ENCODE peak calls at places on chromosomes 2 and 18, in eight cellular contexts. A is IMR-90, Q is heart left ventricle, F is A549, Y is gastrocnemius medialis, L is transverse colon, N is H54, G is adrenal gland. H is an unnamed sample.

GRCh38 chr2:210302326-210302725 is 12.6 kb downstream of the MYL1 start:
- DNase-seq in A (no peak), Q (no peak), F (no peak), Y (no peak), L (no peak), N (no peak), G (no peak), H (no peak)

GRCh38 chr2:220708366-220708765 is 863.7 kb downstream of the EPHA4 start:
- DNase-seq in A (peak; percentile 57), Q (no peak), F (no peak), Y (no peak), L (no peak), N (no peak), G (no peak), H (no peak)

GRCh38 chr2:76169289-76169688 is 458.6 kb upstream of the GCFC2 start:
- DNase-seq in A (no peak), Q (no peak), F (no peak), Y (no peak), L (no peak), N (no peak), G (no peak), H (no peak)

GRCh38 chr18:37299471-37300304 is 265.9 kb downstream of the CELF4 start:
- DNase-seq in A (peak; percentile 93), Q (peak; percentile 88), F (peak; percentile 92), Y (peak; percentile 31), L (peak; percentile 79), N (peak; percentile 47), G (peak; percentile 91), H (peak; percentile 28)

GRCh38 chr2:141968377-141968920 is 162.4 kb downstream of the LRP1B start:
- DNase-seq in A (no peak), Q (no peak), F (no peak), Y (no peak), L (no peak), N (no peak), G (no peak), H (no peak)

GRCh38 chr2:208609166-208609804 is 202.7 kb downstream of the PTH2R start:
- DNase-seq in A (no peak), Q (no peak), F (no peak), Y (no peak), L (no peak), N (no peak), G (no peak), H (no peak)

GRCh38 chr2:234802845-234803171 is 149.0 kb upstream of the SH3BP4 start:
- DNase-seq in A (no peak), Q (no peak), F (no peak), Y (no peak), L (no peak), N (no peak), G (no peak), H (no peak)

GRCh38 chr2:100293341-100294161 is 28.8 kb downstream of the LONRF2 start:
- DNase-seq in A (peak; percentile 31), Q (no peak), F (peak; percentile 45), Y (no peak), L (no peak), N (no peak), G (no peak), H (peak; percentile 29)

GRCh38 chr2:68917034-68917718 is 35.5 kb downstream of the GKN2 start:
- DNase-seq in A (no peak), Q (no peak), F (no peak), Y (no peak), L (no peak), N (no peak), G (no peak), H (no peak)

GRCh38 chr18:75525331-75525730 is 97.8 kb upstream of the SMIM21 start:
- DNase-seq in A (no peak), Q (no peak), F (no peak), Y (no peak), L (no peak), N (no peak), G (no peak), H (no peak)

GRCh38 chr2:240921319-240922233 is 15.4 kb downstream of the CROCC2 start:
- DNase-seq in A (peak; percentile 96), Q (peak; percentile 67), F (peak; percentile 58), Y (peak; percentile 57), L (peak; percentile 24), N (peak; percentile 98), G (peak; percentile 26), H (no peak)

GRCh38 chr2:73243884-73244570 is 9.9 kb downstream of the CCT7 start:
- DNase-seq in A (peak; percentile 63), Q (peak; percentile 46), F (no peak), Y (no peak), L (no peak), N (no peak), G (peak; percentile 79), H (peak; percentile 71)

GRCh38 chr2:174787485-174788205 is 23.4 kb upstream of the CHRNA1 start:
- DNase-seq in A (peak; percentile 100), Q (no peak), F (peak; percentile 41), Y (no peak), L (no peak), N (peak; percentile 46), G (no peak), H (peak; percentile 27)

GRCh38 chr2:174786066-174786725 is 21.9 kb upstream of the CHRNA1 start:
- DNase-seq in A (peak; percentile 51), Q (no peak), F (no peak), Y (no peak), L (no peak), N (no peak), G (no peak), H (no peak)

GRCh38 chr2:174785481-174785880 is 21.2 kb upstream of the CHRNA1 start:
- DNase-seq in A (peak; percentile 47), Q (no peak), F (no peak), Y (no peak), L (no peak), N (no peak), G (no peak), H (no peak)

GRCh38 chr2:174789001-174789400 is 24.7 kb upstream of the CHRNA1 start:
- DNase-seq in A (no peak), Q (no peak), F (no peak), Y (no peak), L (no peak), N (no peak), G (no peak), H (no peak)

DNA sequence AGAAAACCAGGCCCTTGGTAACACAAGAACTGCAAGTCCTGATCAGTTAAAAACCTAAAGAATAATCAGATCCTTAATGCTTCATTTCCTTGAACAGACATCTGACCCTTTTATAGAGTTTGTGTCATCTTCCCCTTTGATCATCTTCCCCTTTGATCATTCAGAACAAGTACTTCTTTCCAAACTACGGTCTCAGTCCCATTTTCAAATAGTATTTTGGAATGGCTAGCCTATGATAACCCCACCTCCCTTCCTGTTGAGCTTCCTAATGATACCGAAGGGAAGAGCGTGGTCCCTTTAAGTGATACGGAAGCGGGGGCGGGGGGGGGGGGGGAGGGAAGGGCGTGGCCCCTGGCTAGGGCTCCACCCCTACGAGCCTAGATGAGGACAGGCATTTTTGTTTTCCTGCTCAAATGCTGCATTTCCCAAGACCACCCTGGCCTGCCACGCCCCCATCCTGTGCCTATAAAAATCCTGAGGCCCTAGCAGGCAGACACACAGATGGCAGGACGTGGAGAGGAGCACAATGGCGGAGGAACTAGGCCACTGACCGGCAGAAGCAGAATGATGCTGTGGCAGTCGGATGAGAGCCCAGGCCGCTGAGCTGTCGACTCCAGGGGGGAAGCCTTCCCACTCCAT is 24.1 kb upstream of the CHRNA1 start:
- DNase-seq in A (peak; percentile 51), Q (no peak), F (peak; percentile 40), Y (no peak), L (no peak), N (no peak), G (no peak), H (peak; percentile 25)
- TF ChIP-seq POLR2A in A (no peak), Q (no peak), F (no peak), Y (no peak), L (no peak), N (peak; percentile 72), G (no peak), H (no peak)

DNA sequence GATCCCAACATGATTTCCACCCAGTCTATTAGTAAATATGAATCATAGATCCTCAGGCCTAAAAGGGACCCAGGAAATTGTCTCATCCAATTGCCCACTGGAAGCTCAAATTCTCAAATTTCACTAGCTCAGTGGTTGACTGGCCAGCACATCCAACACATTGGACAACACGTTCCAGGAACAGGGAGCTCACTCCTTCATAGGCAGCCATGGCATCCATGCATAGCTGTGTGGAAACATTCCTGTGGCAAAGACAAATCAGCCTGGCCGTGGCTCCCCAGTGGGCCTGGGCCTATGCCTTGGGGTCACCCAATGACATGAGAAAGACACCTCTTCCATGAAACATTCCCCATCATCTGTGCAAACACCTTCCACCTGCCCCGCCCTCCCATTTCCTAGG is 261.1 kb downstream of the ANAPC1 start:
- DNase-seq in A (no peak), Q (no peak), F (no peak), Y (peak; percentile 35), L (no peak), N (no peak), G (no peak), H (no peak)
- TF ChIP-seq POLR2A in A (no peak), Q (no peak), F (no peak), Y (no peak), L (no peak), N (no peak), G (no peak), H (no peak)

GRCh38 chr2:118223487-118224136 is 135.3 kb downstream of the INSIG2 start:
- DNase-seq in A (no peak), Q (no peak), F (no peak), Y (no peak), L (no peak), N (no peak), G (no peak), H (no peak)

GRCh38 chr2:118224144-118224887 is 136.0 kb downstream of the INSIG2 start:
- DNase-seq in A (no peak), Q (no peak), F (no peak), Y (peak; percentile 24), L (peak; percentile 27), N (no peak), G (no peak), H (no peak)

GRCh38 chr2:118222643-118223486 is 134.6 kb downstream of the INSIG2 start:
- DNase-seq in A (no peak), Q (no peak), F (no peak), Y (no peak), L (no peak), N (no peak), G (no peak), H (no peak)

GRCh38 chr2:118221952-118222594 is 133.8 kb downstream of the INSIG2 start:
- DNase-seq in A (peak; percentile 76), Q (no peak), F (peak; percentile 63), Y (peak; percentile 25), L (no peak), N (peak; percentile 56), G (peak; percentile 31), H (peak; percentile 55)

DNA sequence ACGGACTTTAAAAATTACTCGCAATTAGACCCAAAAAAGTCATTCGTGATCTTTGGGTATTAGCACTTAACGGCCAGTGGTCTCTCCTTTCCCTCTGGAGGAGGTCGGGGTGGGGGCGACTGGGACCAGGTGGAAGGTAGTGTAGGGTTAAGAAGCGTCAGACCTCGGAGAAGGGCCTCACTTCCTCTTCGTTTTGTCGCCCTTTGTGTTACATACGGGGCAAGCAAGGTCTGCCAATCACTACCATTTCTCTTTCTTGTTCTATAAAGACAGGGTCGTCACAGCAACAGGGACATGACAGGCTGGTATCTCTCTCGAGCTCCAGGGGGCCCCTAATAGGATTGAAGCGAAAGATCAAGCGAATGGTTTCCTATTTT is 136.6 kb downstream of the INSIG2 start:
- DNase-seq in A (no peak), Q (no peak), F (no peak), Y (peak; percentile 20), L (no peak), N (no peak), G (no peak), H (no peak)
- TF ChIP-seq POLR2A in A (no peak), Q (no peak), F (no peak), Y (no peak), L (no peak), N (no peak), G (no peak), H (no peak)

GRCh38 chr2:17538844-17539554 is 1.5 kb upstream of the VSNL1 start:
- DNase-seq in A (peak; percentile 41), Q (peak; percentile 83), F (peak; percentile 39), Y (peak; percentile 54), L (peak; percentile 80), N (no peak), G (peak; percentile 69), H (no peak)
- TF ChIP-seq POLR2A in A (no peak), Q (peak; percentile 15), F (no peak), Y (no peak), L (peak; percentile 80), N (no peak), G (no peak), H (no peak)

H was measured in erythroblast.